ENCODE peak calls at places on chromosomes 4 and X, in nine cellular contexts. H, N, V, K, C, D, P, W and U are unnamed samples.

GRCh38 chr4:1903035-1903434 is 31.8 kb downstream of the NSD2 start:
- DNase-seq in H (no peak), N (no peak), V (no peak), K (no peak), C (no peak), D (no peak), P (no peak), W (no peak), U (no peak)

GRCh38 chr4:16609170-16609758 is 289.2 kb downstream of the LDB2 start:
- DNase-seq in H (no peak), N (no peak), V (no peak), K (no peak), C (no peak), D (no peak), P (no peak), W (no peak), U (no peak)

GRCh38 chr4:68904786-68905185 is 46.8 kb downstream of the UGT2A3 start:
- DNase-seq in H (no peak), N (no peak), V (no peak), K (no peak), C (no peak), D (no peak), P (no peak), W (no peak), U (no peak)

GRCh38 chr4:165994706-165995105 is 121.7 kb downstream of the TLL1 start:
- DNase-seq in H (no peak), N (no peak), V (no peak), K (no peak), C (peak; percentile 73), D (no peak), P (peak; percentile 69), W (no peak), U (no peak)

GRCh38 chr4:152259866-152260265 is 276.0 kb downstream of the FBXW7 start:
- DNase-seq in H (no peak), N (no peak), V (no peak), K (peak; percentile 85), C (peak; percentile 77), D (no peak), P (peak; percentile 65), W (peak; percentile 85), U (peak; percentile 74)

GRCh38 chr4:26088433-26088928 is 174.5 kb downstream of the SMIM20 start:
- DNase-seq in H (no peak), N (peak; percentile 36), V (no peak), K (no peak), C (peak; percentile 79), D (no peak), P (peak; percentile 85), W (peak; percentile 73), U (peak; percentile 48)

GRCh38 chr4:159160242-159160641 is 57.4 kb downstream of the RAPGEF2 start:
- DNase-seq in H (no peak), N (no peak), V (no peak), K (no peak), C (no peak), D (no peak), P (no peak), W (no peak), U (no peak)

GRCh38 chr4:165524532-165525190 is 145.9 kb downstream of the CPE start:
- DNase-seq in H (no peak), N (no peak), V (no peak), K (no peak), C (no peak), D (no peak), P (no peak), W (no peak), U (no peak)

GRCh38 chr4:35970366-35970960 is 273.9 kb downstream of the ARAP2 start:
- DNase-seq in H (no peak), N (no peak), V (no peak), K (no peak), C (no peak), D (no peak), P (no peak), W (no peak), U (peak; percentile 5)

GRCh38 chrX:1464282-1465131 is 11.8 kb upstream of the ASMTL start:
- DNase-seq in H (peak; percentile 20), N (no peak), V (no peak), K (no peak), C (no peak), D (no peak), P (no peak), W (no peak), U (no peak)

GRCh38 chr4:65845169-65845568 is 174.9 kb upstream of the EPHA5 start:
- DNase-seq in H (no peak), N (no peak), V (no peak), K (no peak), C (no peak), D (no peak), P (no peak), W (no peak), U (no peak)

GRCh38 chrX:113580486-113580885 is 739.9 kb upstream of the AMOT start:
- DNase-seq in H (no peak), N (no peak), V (no peak), K (no peak), C (no peak), D (no peak), P (no peak), W (no peak), U (no peak)

GRCh38 chr4:113958766-113959540 is 20.5 kb downstream of the ARSJ start:
- DNase-seq in H (no peak), N (peak; percentile 85), V (no peak), K (peak; percentile 96), C (peak; percentile 95), D (no peak), P (peak; percentile 97), W (peak; percentile 89), U (peak; percentile 88)

GRCh38 chrX:53262918-53263394 is 18.4 kb downstream of the IQSEC2 start:
- DNase-seq in H (no peak), N (no peak), V (no peak), K (peak; percentile 33), C (peak; percentile 63), D (no peak), P (peak; percentile 83), W (peak; percentile 81), U (no peak)

GRCh38 chrX:41045960-41046567 is 39.2 kb upstream of the USP9X start:
- DNase-seq in H (no peak), N (no peak), V (no peak), K (no peak), C (no peak), D (no peak), P (no peak), W (peak; percentile 54), U (no peak)

GRCh38 chr4:163077611-163078010 is 89.1 kb downstream of the NAF1 start:
- DNase-seq in H (no peak), N (no peak), V (no peak), K (no peak), C (no peak), D (no peak), P (no peak), W (no peak), U (no peak)

GRCh38 chrX:125205918-125206665 is 113.6 kb upstream of the TEX13C start:
- DNase-seq in H (no peak), N (no peak), V (no peak), K (peak; percentile 2), C (no peak), D (peak; percentile 12), P (no peak), W (no peak), U (no peak)

GRCh38 chr4:154781126-154781982 is at the start of gene RBM46:
- DNase-seq in H (no peak), N (no peak), V (peak; percentile 75), K (no peak), C (no peak), D (no peak), P (no peak), W (no peak), U (no peak)

GRCh38 chr4:139740531-139741041 is 75.0 kb downstream of the MGST2 start:
- DNase-seq in H (no peak), N (peak; percentile 78), V (no peak), K (no peak), C (peak; percentile 75), D (peak; percentile 60), P (peak; percentile 74), W (peak; percentile 93), U (no peak)

GRCh38 chr4:113064244-113064643 is 14.8 kb downstream of the ANK2 start:
- DNase-seq in H (no peak), N (no peak), V (no peak), K (no peak), C (no peak), D (no peak), P (no peak), W (no peak), U (no peak)